ENCODE peak calls at places on chromosomes 16 and 17, in nine cellular contexts. G is uterus, V is prostate gland, W is WERI-Rb-1, L is lung, Z is fibroblast of lung, I is keratinocyte, H is endothelial cell of umbilical vein, C is esophagus squamous epithelium. K is an unnamed sample.

GRCh38 chr17:79950711-79951110 is 85.0 kb downstream of the TBC1D16 start:
- DNase-seq in I (no peak), W (peak; percentile 6), V (no peak), H (no peak), Z (no peak), C (no peak), G (peak; percentile 9), L (no peak), K (no peak)

GRCh38 chr17:27968206-27968732 is 74.2 kb upstream of the NLK start:
- DNase-seq in G (no peak), I (no peak), H (no peak), W (peak; percentile 70), V (no peak), Z (no peak), L (no peak), C (no peak), K (peak; percentile 84)

GRCh38 chr16:71894229-71894920 is 956 bp upstream of the IST1 start:
- DNase-seq in W (peak; percentile 54), Z (peak; percentile 71), I (no peak), L (peak; percentile 37), V (peak; percentile 51), C (no peak), G (peak; percentile 44), H (peak; percentile 77), K (peak; percentile 67)

GRCh38 chr17:28811594-28812135 is 30.9 kb downstream of the FAM222B start:
- DNase-seq in G (no peak), I (no peak), L (no peak), H (peak; percentile 74), W (peak; percentile 18), V (peak; percentile 7), Z (peak; percentile 30), C (no peak), K (no peak)

GRCh38 chr17:64442550-64442971 is 6.4 kb upstream of the MILR1 start:
- DNase-seq in G (no peak), V (no peak), C (no peak), W (no peak), H (no peak), L (no peak), I (no peak), Z (no peak), K (no peak)

GRCh38 chr17:74713199-74713755 is 554 bp upstream of the CD300LF start:
- DNase-seq in L (no peak), H (no peak), V (no peak), Z (no peak), G (no peak), W (no peak), I (no peak), C (no peak), K (no peak)

GRCh38 chr16:66898933-66899309 is 18.6 kb downstream of the PDP2 start:
- DNase-seq in H (no peak), L (no peak), C (no peak), G (no peak), V (no peak), W (no peak), I (no peak), Z (no peak), K (no peak)

GRCh38 chr17:76561332-76561731 is 21.5 kb downstream of the PRCD start:
- DNase-seq in L (no peak), C (no peak), Z (no peak), I (no peak), V (no peak), H (peak; percentile 77), W (no peak), G (no peak), K (no peak)

GRCh38 chr17:83122834-83123233 is 43.4 kb downstream of the METRNL start:
- DNase-seq in L (no peak), H (no peak), V (no peak), W (no peak), C (no peak), I (no peak), G (no peak), Z (no peak), K (no peak)

GRCh38 chr16:11706180-11706742 is 36.4 kb downstream of the TXNDC11 start:
- DNase-seq in H (no peak), W (no peak), V (no peak), I (no peak), L (no peak), C (no peak), Z (peak; percentile 27), G (no peak), K (no peak)

GRCh38 chr16:77307764-77308561 is 108.8 kb downstream of the SYCE1L start:
- DNase-seq in V (no peak), G (no peak), L (no peak), I (peak; percentile 21), C (no peak), H (peak; percentile 87), Z (peak; percentile 21), W (no peak), K (no peak)

GRCh38 chr16:81004646-81005353 is 1.9 kb downstream of the CMC2 start:
- DNase-seq in H (peak; percentile 72), L (no peak), Z (peak; percentile 77), G (no peak), V (peak; percentile 56), I (peak; percentile 15), W (no peak), C (no peak), K (no peak)

DNA sequence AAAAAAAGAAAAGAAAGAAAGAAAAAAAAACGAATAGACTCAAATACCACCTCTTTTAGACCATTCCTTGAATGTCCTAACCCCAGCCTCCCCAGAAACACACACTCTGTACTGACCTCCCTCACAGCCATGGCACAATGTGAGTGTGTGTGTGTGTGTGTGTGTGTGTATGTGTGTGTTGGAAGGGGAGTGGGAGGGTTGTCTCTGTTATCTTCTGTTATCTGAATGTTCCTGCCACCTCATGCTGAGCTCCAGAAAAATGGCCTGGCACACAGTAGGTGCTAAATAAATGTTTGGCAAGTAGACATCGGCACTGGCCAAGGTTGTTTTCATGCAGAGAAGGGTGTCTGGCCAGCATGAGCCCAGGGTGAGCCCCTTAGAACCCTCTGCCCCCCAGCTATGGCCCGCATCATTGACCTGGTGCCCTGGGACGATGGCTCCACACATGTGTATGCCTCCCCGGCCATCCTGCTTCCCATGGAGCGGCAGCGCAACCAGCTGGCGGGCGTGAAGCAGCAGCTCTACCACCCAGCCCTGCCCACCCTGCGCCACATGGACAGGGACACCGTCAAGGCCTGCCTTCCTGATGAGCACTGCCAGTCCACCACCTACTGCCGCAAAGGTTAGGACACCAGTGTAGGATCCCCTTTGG is 6.6 kb upstream of the CNGB1 start:
- DNase-seq in L (no peak), V (no peak), W (peak; percentile 51), C (no peak), I (no peak), G (no peak), H (no peak), Z (no peak), K (no peak)
- TF ChIP-seq CTCF in L (no peak), V (no peak), W (peak; percentile 75), C (no peak), I (peak; percentile 61), G (no peak), H (no peak), Z (no peak), K (no peak)

GRCh38 chr17:1273492-1274242 is 3.4 kb downstream of the BHLHA9 start:
- DNase-seq in C (no peak), G (no peak), Z (no peak), V (no peak), L (no peak), H (no peak), I (no peak), W (no peak), K (no peak)

GRCh38 chr17:1272701-1273100 is 2.5 kb downstream of the BHLHA9 start:
- DNase-seq in W (no peak), C (no peak), V (no peak), H (no peak), Z (no peak), G (no peak), I (no peak), L (no peak), K (no peak)

GRCh38 chr17:1270210-1271019 is at the start of gene BHLHA9:
- DNase-seq in G (no peak), C (no peak), H (no peak), V (no peak), Z (no peak), I (no peak), L (no peak), W (no peak), K (no peak)

GRCh38 chr17:1271020-1271423 is 778 bp downstream of the BHLHA9 start:
- DNase-seq in G (no peak), L (no peak), I (no peak), C (no peak), H (no peak), Z (no peak), W (no peak), V (no peak), K (no peak)

GRCh38 chr17:1271441-1271840 is 1.2 kb downstream of the BHLHA9 start:
- DNase-seq in Z (no peak), G (no peak), L (no peak), V (no peak), I (no peak), W (no peak), C (no peak), H (no peak), K (no peak)
- H3K27me3 ChIP-seq in Z (peaks cover 12% of the 10 kb centered on the region), G (no peaks in the 10 kb centered on the region), L (peaks cover 11% of the 10 kb centered on the region), V (no peaks in the 10 kb centered on the region), I (peaks cover 39% of the 10 kb centered on the region), W (no peaks in the 10 kb centered on the region), C (no peaks in the 10 kb centered on the region), H (peaks cover 16% of the 10 kb centered on the region), K (peaks cover 20% of the 10 kb centered on the region)

DNA sequence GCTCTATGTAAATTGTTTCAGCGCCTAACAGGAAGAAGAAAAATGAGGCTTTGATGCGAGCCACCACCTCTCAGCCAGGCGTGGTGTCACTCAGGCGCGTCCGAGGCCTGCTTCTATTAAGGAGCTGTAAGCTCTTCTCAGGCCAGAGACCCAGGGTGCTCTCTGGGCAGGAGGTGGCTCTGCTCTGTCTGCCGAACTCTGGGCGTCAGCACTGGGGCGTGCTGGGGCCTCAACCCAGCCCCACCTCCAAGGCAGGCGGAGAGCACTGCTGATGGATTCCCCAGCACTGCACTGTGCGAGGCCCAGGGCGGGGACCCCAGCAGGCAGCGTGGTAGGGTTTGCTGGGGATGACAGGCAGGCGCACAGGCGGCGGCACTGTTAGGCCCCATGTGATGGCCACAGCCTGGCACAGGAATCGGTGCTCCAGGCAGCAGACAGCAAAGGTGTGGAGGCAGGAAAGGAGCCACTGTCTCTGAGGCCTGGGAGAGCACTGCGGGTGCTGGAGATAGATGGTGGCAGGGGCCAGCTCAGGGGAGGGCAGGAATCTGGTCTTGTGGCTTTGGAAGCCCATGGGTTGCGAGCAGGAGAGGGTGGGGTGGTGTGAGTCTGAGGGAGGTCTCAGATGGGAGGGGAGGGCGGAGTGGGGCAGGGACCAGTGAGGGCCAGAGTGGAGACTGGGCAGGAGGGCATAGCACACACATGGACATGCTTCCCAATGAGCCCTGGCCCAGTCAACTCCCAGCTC is 70.3 kb downstream of the SREBF1 start:
- DNase-seq in G (no peak), Z (no peak), W (peak; percentile 70), I (no peak), C (no peak), L (no peak), H (no peak), V (no peak), K (no peak)
- H3K27ac ChIP-seq in G (no peak overlapping the region), Z (no peak overlapping the region), W (peak overlapping the region; percentile 79), I (peak overlapping the region; percentile 91), C (peak overlapping the region; percentile 43), L (no peak overlapping the region), H (no peak overlapping the region), V (peak overlapping the region; percentile 20), K (no peak overlapping the region)

GRCh38 chr17:43171761-43172487 is 910 bp downstream of the NBR1 start:
- DNase-seq in L (no peak), H (peak; percentile 95), G (no peak), Z (peak; percentile 92), I (peak; percentile 65), C (no peak), W (peak; percentile 56), V (peak; percentile 48), K (peak; percentile 45)
- TF ChIP-seq CTCF in L (peak; percentile 6), H (no peak), G (no peak), Z (peak; percentile 39), I (no peak), C (no peak), W (no peak), V (no peak), K (peak; percentile 18)